ENCODE peak calls at places on chromosomes 2 and 18, in four cellular contexts. One of them, this sample, is unnamed.

GRCh38 chr2:236998250-236998649 is 87.4 kb upstream of the COPS8 start:
- DNase-seq in WERI-Rb-1: no peak
- DNase-seq in caudate nucleus: no peak
- DNase-seq in psoas muscle: no peak
- DNase-seq in this sample: no peak

GRCh38 chr2:98148968-98149697 is 62.2 kb downstream of the VWA3B start:
- DNase-seq in WERI-Rb-1: no peak
- DNase-seq in caudate nucleus: no peak
- DNase-seq in psoas muscle: no peak
- DNase-seq in this sample: peak; percentile 66

GRCh38 chr2:62774555-62775366 is 69.2 kb downstream of the EHBP1 start:
- DNase-seq in WERI-Rb-1: no peak
- DNase-seq in caudate nucleus: no peak
- DNase-seq in psoas muscle: no peak
- DNase-seq in this sample: peak; percentile 68

GRCh38 chr2:185145316-185146121 is 547.2 kb downstream of the ZNF804A start:
- DNase-seq in WERI-Rb-1: no peak
- DNase-seq in caudate nucleus: no peak
- DNase-seq in psoas muscle: no peak
- DNase-seq in this sample: peak; percentile 87

GRCh38 chr18:73975266-73975665 is 172.4 kb downstream of the FBXO15 start:
- DNase-seq in WERI-Rb-1: no peak
- DNase-seq in caudate nucleus: no peak
- DNase-seq in psoas muscle: no peak
- DNase-seq in this sample: no peak

GRCh38 chr2:12170151-12170550 is 423.7 kb downstream of the LPIN1 start:
- DNase-seq in WERI-Rb-1: no peak
- DNase-seq in caudate nucleus: no peak
- DNase-seq in psoas muscle: no peak
- DNase-seq in this sample: no peak

GRCh38 chr2:164495491-164496223 is 125.6 kb downstream of the GRB14 start:
- DNase-seq in WERI-Rb-1: peak; percentile 19
- DNase-seq in caudate nucleus: peak; percentile 60
- DNase-seq in psoas muscle: no peak
- DNase-seq in this sample: peak; percentile 65

GRCh38 chr18:66316708-66317107 is 287.2 kb downstream of the CDH19 start:
- DNase-seq in WERI-Rb-1: no peak
- DNase-seq in caudate nucleus: no peak
- DNase-seq in psoas muscle: no peak
- DNase-seq in this sample: no peak

DNA sequence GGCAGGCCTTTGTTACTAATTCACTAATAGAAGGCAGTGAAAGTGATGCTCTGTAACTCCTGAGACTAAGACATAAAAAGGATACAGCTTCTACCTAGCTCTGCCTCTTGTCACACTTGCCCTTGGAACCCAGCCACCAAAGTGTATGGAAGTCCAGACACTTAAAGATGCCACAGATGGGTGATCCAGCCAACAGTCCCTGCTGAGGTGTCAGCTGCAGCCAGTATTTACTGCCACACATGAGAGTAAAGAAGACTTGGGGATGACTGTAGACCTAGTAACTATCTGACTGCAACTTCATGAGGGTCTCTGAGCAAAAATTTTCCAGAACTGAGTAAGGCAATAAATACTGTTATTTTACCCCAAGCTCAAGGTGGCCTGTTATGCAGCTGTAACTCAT is 8.8 kb downstream of the IMMT start:
- DNase-seq in WERI-Rb-1: no peak
- DNase-seq in caudate nucleus: no peak
- DNase-seq in psoas muscle: no peak
- DNase-seq in this sample: no peak
- H3K27ac ChIP-seq in WERI-Rb-1: no peak overlapping the region
- H3K27ac ChIP-seq in caudate nucleus: no peak overlapping the region
- H3K27ac ChIP-seq in psoas muscle: peak overlapping the region; percentile 43
- H3K27ac ChIP-seq in this sample: no peak overlapping the region

GRCh38 chr2:150639383-150639782 is 151.9 kb upstream of the RND3 start:
- DNase-seq in WERI-Rb-1: no peak
- DNase-seq in caudate nucleus: no peak
- DNase-seq in psoas muscle: no peak
- DNase-seq in this sample: no peak

GRCh38 chr2:150644298-150645067 is 157.0 kb upstream of the RND3 start:
- DNase-seq in WERI-Rb-1: no peak
- DNase-seq in caudate nucleus: no peak
- DNase-seq in psoas muscle: no peak
- DNase-seq in this sample: no peak

GRCh38 chr2:150643106-150643730 is 155.8 kb upstream of the RND3 start:
- DNase-seq in WERI-Rb-1: no peak
- DNase-seq in caudate nucleus: no peak
- DNase-seq in psoas muscle: no peak
- DNase-seq in this sample: no peak

GRCh38 chr2:150639917-150640538 is 152.6 kb upstream of the RND3 start:
- DNase-seq in WERI-Rb-1: no peak
- DNase-seq in caudate nucleus: no peak
- DNase-seq in psoas muscle: no peak
- DNase-seq in this sample: no peak
- H3K27ac ChIP-seq in WERI-Rb-1: no peak overlapping the region
- H3K27ac ChIP-seq in caudate nucleus: no peak overlapping the region
- H3K27ac ChIP-seq in psoas muscle: no peak overlapping the region
- H3K27ac ChIP-seq in this sample: no peak overlapping the region

GRCh38 chr2:68167186-68167585 is 9.5 kb downstream of the PNO1 start:
- DNase-seq in WERI-Rb-1: no peak
- DNase-seq in caudate nucleus: no peak
- DNase-seq in psoas muscle: no peak
- DNase-seq in this sample: no peak
- H3K27ac ChIP-seq in WERI-Rb-1: no peak overlapping the region
- H3K27ac ChIP-seq in caudate nucleus: no peak overlapping the region
- H3K27ac ChIP-seq in psoas muscle: no peak overlapping the region
- H3K27ac ChIP-seq in this sample: no peak overlapping the region

GRCh38 chr2:178448968-178449661 is 1.9 kb downstream of the PRKRA start:
- DNase-seq in WERI-Rb-1: no peak
- DNase-seq in caudate nucleus: no peak
- DNase-seq in psoas muscle: no peak
- DNase-seq in this sample: no peak
- H3K27ac ChIP-seq in WERI-Rb-1: no peak overlapping the region
- H3K27ac ChIP-seq in caudate nucleus: no peak overlapping the region
- H3K27ac ChIP-seq in psoas muscle: peak overlapping the region; percentile 100
- H3K27ac ChIP-seq in this sample: no peak overlapping the region

DNA sequence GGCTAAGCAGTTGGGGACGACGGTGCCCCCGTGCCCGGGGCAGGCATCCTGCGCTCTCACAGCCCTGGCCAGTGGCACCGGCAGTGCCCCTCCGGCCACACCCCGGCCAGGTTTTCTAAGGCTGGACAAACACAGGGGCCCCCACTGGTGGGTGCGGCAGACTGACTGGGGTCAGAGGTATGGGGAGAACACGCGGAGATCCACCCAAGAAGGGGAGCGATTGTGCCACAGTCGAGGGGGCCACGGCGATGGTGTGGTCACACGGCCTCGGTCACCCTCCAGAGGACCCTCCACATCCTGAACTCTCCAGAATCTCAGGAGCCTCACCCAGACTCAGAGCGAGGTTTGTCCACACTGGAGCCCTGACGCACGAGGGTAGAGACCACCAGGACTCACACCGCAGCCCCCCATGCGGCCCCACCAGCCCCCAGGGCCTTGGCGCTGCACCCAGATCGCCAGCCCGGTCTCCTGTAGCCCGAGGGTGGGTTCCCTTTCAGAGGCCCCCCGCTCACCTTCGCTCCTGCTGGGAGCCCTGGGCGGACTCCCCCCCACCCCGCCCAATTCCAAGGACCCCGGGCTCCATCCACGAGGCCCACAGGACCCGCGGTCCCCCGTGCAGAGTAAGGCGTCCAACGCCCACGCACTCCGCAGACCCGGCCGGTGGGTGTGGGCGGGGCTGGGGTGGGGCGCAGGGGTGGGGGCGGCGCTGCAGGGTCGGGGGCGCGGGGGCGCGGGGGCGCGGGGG is 15.2 kb downstream of the PDCD1 start:
- DNase-seq in WERI-Rb-1: no peak
- DNase-seq in caudate nucleus: no peak
- DNase-seq in psoas muscle: peak; percentile 16
- DNase-seq in this sample: no peak
- H3K27ac ChIP-seq in WERI-Rb-1: no peak overlapping the region
- H3K27ac ChIP-seq in caudate nucleus: no peak overlapping the region
- H3K27ac ChIP-seq in psoas muscle: peak overlapping the region; percentile 9
- H3K27ac ChIP-seq in this sample: no peak overlapping the region

This sample was measured in SJCRH30.